ENCODE peak calls at places on chromosomes 2 and 18, in five cellular contexts. J, U, V, R and I are unnamed samples.

GRCh38 chr2:123514808-123515207 is 510.3 kb upstream of the CNTNAP5 start:
- DNase-seq in V (no peak), J (no peak), R (no peak), U (no peak), I (no peak)

GRCh38 chr2:229043681-229044080 is 227.4 kb downstream of the PID1 start:
- DNase-seq in J (no peak), U (no peak), R (no peak), V (no peak), I (no peak)

GRCh38 chr2:133959066-133959465 is 294.8 kb upstream of the MGAT5 start:
- DNase-seq in U (no peak), V (no peak), J (no peak), R (no peak), I (no peak)

GRCh38 chr2:205169453-205169852 is 512.8 kb upstream of the NRP2 start:
- DNase-seq in J (no peak), U (no peak), R (no peak), V (no peak), I (no peak)

GRCh38 chr2:222730346-222731065 is 59.0 kb downstream of the MOGAT1 start:
- DNase-seq in V (no peak), U (no peak), R (no peak), J (no peak), I (no peak)

GRCh38 chr2:42547446-42548295 is 20.8 kb upstream of the MTA3 start:
- DNase-seq in U (no peak), R (no peak), V (no peak), J (no peak), I (peak; percentile 79)

GRCh38 chr2:71718686-71719085 is 265.3 kb downstream of the DYSF start:
- DNase-seq in U (no peak), R (peak; percentile 69), J (no peak), V (no peak), I (no peak)

GRCh38 chr2:179478771-179479170 is 214.1 kb upstream of the SESTD1 start:
- DNase-seq in V (no peak), R (no peak), U (no peak), J (no peak), I (no peak)

GRCh38 chr2:223000872-223001825 is 50.8 kb upstream of the KCNE4 start:
- DNase-seq in U (no peak), R (no peak), V (no peak), J (no peak), I (no peak)

GRCh38 chr18:45775726-45776125 is 49.7 kb upstream of the SIGLEC15 start:
- DNase-seq in J (no peak), U (no peak), V (no peak), R (no peak), I (no peak)

GRCh38 chr2:230895536-230896345 is 29.3 kb downstream of the GPR55 start:
- DNase-seq in J (no peak), U (peak; percentile 68), V (peak; percentile 13), R (peak; percentile 55), I (no peak)

GRCh38 chr18:13872373-13872772 is 43.0 kb downstream of the MC2R start:
- DNase-seq in J (no peak), U (no peak), R (no peak), V (no peak), I (no peak)

GRCh38 chr2:226652388-226652787 is 147.2 kb downstream of the IRS1 start:
- DNase-seq in V (no peak), J (no peak), U (no peak), R (no peak), I (peak; percentile 51)
- H3K27ac ChIP-seq in V (no peak overlapping the region), J (no peak overlapping the region), U (no peak overlapping the region), R (no peak overlapping the region), I (peak overlapping the region; percentile 32)

GRCh38 chr2:160111951-160112798 is 49.8 kb upstream of the PLA2R1 start:
- DNase-seq in J (no peak), V (no peak), U (no peak), R (no peak), I (no peak)

GRCh38 chr2:160109939-160110673 is 47.7 kb upstream of the PLA2R1 start:
- DNase-seq in J (peak; percentile 62), U (no peak), R (no peak), V (peak; percentile 78), I (peak; percentile 73)

GRCh38 chr2:160110674-160111239 is 48.3 kb upstream of the PLA2R1 start:
- DNase-seq in U (no peak), V (no peak), J (no peak), R (no peak), I (no peak)

GRCh38 chr2:160108231-160108630 is 45.8 kb upstream of the PLA2R1 start:
- DNase-seq in R (no peak), J (no peak), U (no peak), V (no peak), I (no peak)

DNA sequence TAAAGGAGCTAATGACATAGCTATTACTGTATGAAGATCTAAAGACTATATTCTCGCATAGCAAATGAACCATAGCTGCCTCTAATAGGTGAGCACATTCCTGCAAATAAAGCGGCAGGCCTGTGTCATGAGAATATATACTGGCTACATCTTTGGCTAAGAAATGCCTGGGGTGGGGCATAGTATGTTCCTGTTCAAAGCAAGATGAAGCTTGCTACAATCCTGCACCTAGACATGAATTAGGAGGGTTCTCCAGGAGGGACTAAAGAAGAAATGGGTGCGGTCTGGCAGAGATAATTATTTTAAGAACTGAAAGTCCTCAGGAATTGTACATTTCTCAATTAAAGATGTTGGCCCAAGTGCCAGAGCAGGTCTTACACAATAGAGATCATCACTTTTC is 46.8 kb upstream of the PLA2R1 start:
- DNase-seq in U (no peak), R (no peak), J (no peak), V (no peak), I (no peak)
- H3K27ac ChIP-seq in U (no peak overlapping the region), R (no peak overlapping the region), J (no peak overlapping the region), V (no peak overlapping the region), I (no peak overlapping the region)

GRCh38 chr2:160719116-160719515 is 225.5 kb upstream of the RBMS1 start:
- DNase-seq in V (no peak), U (no peak), R (no peak), J (no peak), I (no peak)

GRCh38 chr2:160715428-160715827 is 221.8 kb upstream of the RBMS1 start:
- DNase-seq in U (no peak), J (no peak), R (no peak), V (no peak), I (peak; percentile 20)

GRCh38 chr2:160720098-160720497 is 226.5 kb upstream of the RBMS1 start:
- DNase-seq in J (no peak), V (no peak), U (no peak), R (no peak), I (no peak)

GRCh38 chr2:160721089-160722040 is 227.8 kb upstream of the RBMS1 start:
- DNase-seq in U (no peak), R (no peak), J (no peak), V (no peak), I (no peak)
- H3K27ac ChIP-seq in U (no peak overlapping the region), R (no peak overlapping the region), J (no peak overlapping the region), V (no peak overlapping the region), I (no peak overlapping the region)

GRCh38 chr2:125224830-125225229 is 1199.7 kb downstream of the CNTNAP5 start:
- DNase-seq in U (no peak), R (no peak), V (no peak), J (no peak), I (no peak)
- H3K27ac ChIP-seq in U (no peak overlapping the region), R (no peak overlapping the region), V (no peak overlapping the region), J (no peak overlapping the region), I (no peak overlapping the region)

GRCh38 chr18:48835745-48836191 is 115.0 kb downstream of the SMAD7 start:
- DNase-seq in J (no peak), U (peak; percentile 66), R (no peak), V (no peak), I (no peak)

GRCh38 chr18:48834421-48835011 is 116.2 kb downstream of the SMAD7 start:
- DNase-seq in R (peak; percentile 88), V (peak; percentile 77), U (peak; percentile 91), J (no peak), I (peak; percentile 40)

GRCh38 chr18:48833701-48834394 is 116.9 kb downstream of the SMAD7 start:
- DNase-seq in V (no peak), U (peak; percentile 87), R (peak; percentile 62), J (no peak), I (no peak)

GRCh38 chr18:48836231-48836805 is 114.4 kb downstream of the SMAD7 start:
- DNase-seq in R (no peak), J (no peak), V (no peak), U (peak; percentile 66), I (no peak)

GRCh38 chr18:48835119-48835518 is 115.6 kb downstream of the SMAD7 start:
- DNase-seq in J (no peak), V (no peak), U (peak; percentile 44), R (no peak), I (peak; percentile 16)
- H3K27ac ChIP-seq in J (no peak overlapping the region), V (no peak overlapping the region), U (no peak overlapping the region), R (peak overlapping the region; percentile 68), I (no peak overlapping the region)